ENCODE peak calls at places on chromosomes 5 and 9, in five cellular contexts. P is left colon, T is amniotic stem cell, M is caudate nucleus, K is SW 1271. A is an unnamed sample.

GRCh38 chr9:3455088-3455487 is 70.7 kb downstream of the RFX3 start:
- DNase-seq in T (no peak), P (no peak), M (no peak), K (no peak), A (no peak)

GRCh38 chr5:30845194-30845593 is 348.3 kb upstream of the CDH6 start:
- DNase-seq in T (no peak), K (no peak), P (no peak), M (no peak), A (no peak)

GRCh38 chr9:115098226-115098965 is 19.6 kb downstream of the TNC start:
- DNase-seq in T (no peak), K (no peak), M (no peak), P (no peak), A (no peak)

GRCh38 chr9:93161801-93162635 is 21.9 kb upstream of the WNK2 start:
- DNase-seq in P (no peak), M (no peak), K (no peak), T (no peak), A (peak; percentile 27)

GRCh38 chr5:134029156-134029555 is 24.4 kb upstream of the VDAC1 start:
- DNase-seq in T (no peak), M (no peak), P (no peak), K (no peak), A (no peak)

GRCh38 chr9:137918331-137919094 is 40.9 kb downstream of the CACNA1B start:
- DNase-seq in K (no peak), P (no peak), T (no peak), M (no peak), A (no peak)

GRCh38 chr9:128341435-128341849 is 1.1 kb downstream of the SLC27A4 start:
- DNase-seq in T (peak; percentile 26), K (peak; percentile 82), P (peak; percentile 82), M (peak; percentile 15), A (peak; percentile 67)

GRCh38 chr9:135419106-135419505 is 60.5 kb upstream of the PPP1R26 start:
- DNase-seq in M (no peak), P (no peak), T (no peak), K (no peak), A (no peak)

GRCh38 chr5:17196686-17197085 is 20.7 kb upstream of the BASP1 start:
- DNase-seq in T (no peak), P (no peak), M (no peak), K (no peak), A (no peak)

GRCh38 chr5:43679214-43679613 is 76.2 kb downstream of the NNT start:
- DNase-seq in M (no peak), K (no peak), P (no peak), T (no peak), A (no peak)

A was measured in mucosa of gallbladder.